ENCODE peak calls at places on chromosomes 12 and 14, in four cellular contexts. Z, Q, O and H are unnamed samples.
A peak's percentile ranks its signal among the peaks of the same experiment; 100 is the strongest.

GRCh38 chr14:92734618-92735017 is 13.8 kb downstream of the LGMN start:
- DNase-seq in Z (no peak), Q (no peak), O (no peak), H (no peak)

GRCh38 chr12:54420766-54421144 is 1.7 kb upstream of the ITGA5 start:
- DNase-seq in Z (no peak), Q (no peak), O (no peak), H (no peak)

GRCh38 chr12:95204141-95204866 is 13.0 kb downstream of the FGD6 start:
- DNase-seq in Z (peak; percentile 53), Q (no peak), O (peak; percentile 96), H (peak; percentile 59)

GRCh38 chr12:13405961-13406703 is 209.6 kb downstream of the EMP1 start:
- DNase-seq in Z (no peak), Q (no peak), O (no peak), H (no peak)

GRCh38 chr14:96852823-96853422 is 55.7 kb downstream of the VRK1 start:
- DNase-seq in Z (no peak), Q (peak; percentile 4), O (peak; percentile 26), H (peak; percentile 7)

GRCh38 chr12:12007001-12007712 is 63.6 kb upstream of the BCL2L14 start:
- DNase-seq in Z (no peak), Q (peak; percentile 59), O (no peak), H (no peak)

GRCh38 chr12:118371354-118372282 is 1.1 kb downstream of the TAOK3 start:
- DNase-seq in Z (no peak), Q (no peak), O (no peak), H (no peak)

GRCh38 chr14:80164991-80165390 is 46.3 kb downstream of the DIO2 start:
- DNase-seq in Z (no peak), Q (no peak), O (no peak), H (no peak)

GRCh38 chr12:127811988-127812387 is 455.0 kb upstream of the TMEM132C start:
- DNase-seq in Z (peak; percentile 5), Q (no peak), O (no peak), H (no peak)

GRCh38 chr12:64674367-64674922 is 64.2 kb downstream of the RASSF3 start:
- DNase-seq in Z (no peak), Q (no peak), O (no peak), H (no peak)

GRCh38 chr12:123900898-123901376 is 71.7 kb downstream of the CCDC92 start:
- DNase-seq in Z (no peak), Q (no peak), O (no peak), H (no peak)

GRCh38 chr12:57836442-57837375 is 9.8 kb downstream of the CTDSP2 start:
- DNase-seq in Z (no peak), Q (no peak), O (no peak), H (no peak)

GRCh38 chr14:42174357-42174756 is 567.7 kb downstream of the LRFN5 start:
- DNase-seq in Z (no peak), Q (no peak), O (no peak), H (no peak)

GRCh38 chr14:92582706-92583452 is 69.3 kb downstream of the RIN3 start:
- DNase-seq in Z (no peak), Q (peak; percentile 81), O (no peak), H (no peak)

GRCh38 chr12:75979181-75979580 is 52.4 kb downstream of the PHLDA1 start:
- DNase-seq in Z (no peak), Q (no peak), O (no peak), H (no peak)

GRCh38 chr12:51943346-51943745 is 8.2 kb upstream of the ACVR1B start:
- DNase-seq in Z (no peak), Q (no peak), O (no peak), H (no peak)

GRCh38 chr12:98058838-98059237 is 456.6 kb upstream of the TMPO start:
- DNase-seq in Z (no peak), Q (no peak), O (no peak), H (no peak)

GRCh38 chr14:61927015-61927414 is 164.8 kb downstream of the SNAPC1 start:
- DNase-seq in Z (no peak), Q (no peak), O (no peak), H (no peak)

GRCh38 chr12:109192358-109192757 is 76.0 kb downstream of the ACACB start:
- DNase-seq in Z (no peak), Q (no peak), O (no peak), H (no peak)

GRCh38 chr12:116977465-116978380 is 67.0 kb downstream of the FBXW8 start:
- DNase-seq in Z (no peak), Q (peak; percentile 12), O (no peak), H (peak; percentile 54)

GRCh38 chr12:123723011-123723410 is 10.9 kb downstream of the ATP6V0A2 start:
- DNase-seq in Z (no peak), Q (no peak), O (no peak), H (no peak)

GRCh38 chr12:41188841-41189394 is 798 bp downstream of the PDZRN4 start:
- DNase-seq in Z (no peak), Q (no peak), O (no peak), H (no peak)

GRCh38 chr12:47818382-47818700 is 1.4 kb downstream of the HDAC7 start:
- DNase-seq in Z (no peak), Q (no peak), O (no peak), H (no peak)

GRCh38 chr12:115070313-115070712 is 386.3 kb upstream of the TBX3 start:
- DNase-seq in Z (no peak), Q (no peak), O (no peak), H (no peak)

GRCh38 chr14:94466706-94467370 is 9.2 kb downstream of the SERPINA9 start:
- DNase-seq in Z (no peak), Q (no peak), O (no peak), H (peak; percentile 62)

GRCh38 chr14:32756775-32757174 is 181.9 kb upstream of the NPAS3 start:
- DNase-seq in Z (no peak), Q (no peak), O (no peak), H (no peak)

GRCh38 chr12:91215940-91216454 is 33.4 kb upstream of the DCN start:
- DNase-seq in Z (no peak), Q (no peak), O (no peak), H (no peak)

GRCh38 chr14:39440975-39441374 is 8.7 kb upstream of the FBXO33 start:
- DNase-seq in Z (no peak), Q (no peak), O (no peak), H (no peak)

GRCh38 chr12:80837342-80837978 is 100.3 kb downstream of the LIN7A start:
- DNase-seq in Z (peak; percentile 34), Q (no peak), O (peak; percentile 19), H (peak; percentile 33)

GRCh38 chr12:92784795-92785562 is 82.2 kb downstream of the PLEKHG7 start:
- DNase-seq in Z (peak; percentile 19), Q (peak; percentile 70), O (peak; percentile 72), H (peak; percentile 88)

GRCh38 chr14:99321236-99321925 is 49.4 kb upstream of the BCL11B start:
- DNase-seq in Z (no peak), Q (no peak), O (no peak), H (no peak)

GRCh38 chr14:32453857-32454810 is 125.0 kb downstream of the AKAP6 start:
- DNase-seq in Z (no peak), Q (no peak), O (no peak), H (no peak)

GRCh38 chr12:1059162-1059561 is 68.1 kb downstream of the ERC1 start:
- DNase-seq in Z (no peak), Q (no peak), O (no peak), H (no peak)

GRCh38 chr12:12018454-12018853 is 52.3 kb upstream of the BCL2L14 start:
- DNase-seq in Z (no peak), Q (no peak), O (no peak), H (no peak)

GRCh38 chr12:75756771-75757170 is 245.4 kb upstream of the KRR1 start:
- DNase-seq in Z (no peak), Q (no peak), O (no peak), H (no peak)

DNA sequence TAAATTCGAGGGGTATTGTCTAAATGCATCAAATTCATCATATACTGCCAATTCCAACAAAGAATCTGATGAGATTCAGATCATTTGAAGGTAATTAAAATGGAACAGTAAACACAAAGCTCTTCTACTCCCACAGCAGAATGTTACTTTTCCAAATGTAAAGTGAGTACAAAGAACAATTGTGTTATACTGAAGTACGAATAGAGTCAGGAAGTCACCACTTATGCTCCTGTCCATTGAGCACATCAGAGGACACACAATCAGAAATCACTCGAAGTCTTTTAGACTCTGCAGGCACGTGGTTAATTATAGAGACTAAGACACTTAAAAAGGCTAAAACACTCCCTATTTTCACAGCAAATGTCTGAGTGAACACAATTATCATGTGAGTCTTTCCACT is 388.5 kb upstream of the MIS18BP1 start:
- DNase-seq in Z (no peak), Q (no peak), O (no peak), H (no peak)
- TF ChIP-seq JUND in Z (no peak), Q (no peak), O (no peak), H (no peak)

DNA sequence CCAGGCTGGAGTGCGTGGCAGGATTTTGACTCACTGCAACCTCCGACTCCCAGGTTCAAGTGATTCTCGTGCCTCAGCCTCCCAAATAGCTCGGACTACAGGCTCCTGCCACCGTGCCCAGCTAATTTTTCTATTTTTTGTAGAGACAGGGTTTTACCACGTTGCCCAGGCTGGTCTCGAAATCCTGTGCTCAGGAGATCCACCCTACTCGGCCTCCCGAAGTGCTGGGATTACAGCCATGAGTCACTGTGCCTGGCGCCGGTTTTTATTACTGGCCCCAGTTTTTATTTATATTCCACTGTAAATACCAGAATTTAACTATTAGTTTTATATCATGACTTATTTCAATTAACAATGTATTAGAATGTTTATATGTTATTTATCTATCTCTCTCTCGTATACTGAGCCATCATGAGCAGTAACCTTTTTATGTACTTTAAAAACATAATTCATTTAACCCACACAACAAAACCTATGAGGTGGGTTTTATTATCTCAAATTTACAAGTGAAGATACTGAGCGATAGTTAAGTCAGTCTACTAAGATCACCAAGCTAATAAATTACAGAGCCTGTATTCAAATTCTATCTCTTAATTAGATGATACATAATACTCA is 47.8 kb downstream of the HECTD1 start:
- DNase-seq in Z (no peak), Q (no peak), O (peak; percentile 42), H (no peak)
- TF ChIP-seq JUND in Z (no peak), Q (no peak), O (peak; percentile 59), H (no peak)

GRCh38 chr14:90578283-90578985 is 181.6 kb downstream of the CALM1 start:
- DNase-seq in Z (no peak), Q (no peak), O (no peak), H (no peak)

GRCh38 chr14:90576581-90576980 is 179.8 kb downstream of the CALM1 start:
- DNase-seq in Z (no peak), Q (no peak), O (no peak), H (no peak)

GRCh38 chr14:90576981-90577660 is 180.3 kb downstream of the CALM1 start:
- DNase-seq in Z (no peak), Q (no peak), O (no peak), H (no peak)

GRCh38 chr14:90579088-90579487 is 182.3 kb downstream of the CALM1 start:
- DNase-seq in Z (no peak), Q (no peak), O (no peak), H (no peak)

DNA sequence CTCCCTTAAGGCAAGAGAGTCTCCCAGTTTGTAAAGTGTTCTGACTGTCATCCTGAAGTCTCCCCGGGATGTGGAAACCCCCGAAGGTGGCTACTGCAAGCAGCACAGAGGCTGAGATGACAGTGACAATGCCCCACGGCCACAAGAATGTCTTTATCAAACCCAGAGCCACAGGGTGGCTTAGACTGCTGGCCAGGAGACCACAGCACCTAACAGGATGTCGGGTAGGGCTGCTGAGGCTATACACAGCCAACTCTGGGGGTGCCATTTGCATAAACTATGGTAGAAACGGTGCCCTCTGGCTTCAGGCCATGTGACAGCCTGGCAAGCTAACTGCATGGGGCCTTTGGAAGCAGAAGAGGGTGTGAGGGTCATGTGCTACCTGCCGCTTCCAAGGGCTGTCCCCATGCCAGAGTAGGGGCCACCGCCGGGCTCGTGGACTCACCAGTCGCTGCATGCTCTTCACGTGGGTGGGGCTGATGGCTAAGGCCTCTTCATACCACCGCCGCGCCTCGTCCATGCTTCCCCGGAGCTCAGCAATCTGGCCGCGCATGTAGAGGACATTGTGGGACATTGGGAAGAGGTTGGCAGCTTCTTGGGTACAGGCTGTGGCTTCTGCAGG is 180.9 kb downstream of the CALM1 start:
- DNase-seq in Z (no peak), Q (no peak), O (no peak), H (no peak)
- TF ChIP-seq JUND in Z (no peak), Q (no peak), O (no peak), H (no peak)

GRCh38 chr12:10959777-10960176 is 20.7 kb upstream of the TAS2R14 start:
- DNase-seq in Z (no peak), Q (no peak), O (no peak), H (peak; percentile 1)
- TF ChIP-seq JUND in Z (no peak), Q (no peak), O (no peak), H (no peak)